ENCODE peak calls at places on chromosome 2, in eight cellular contexts. W is Panc1; E is CD8-positive, alpha-beta T cell; M is activated CD8-positive, alpha-beta T cell treated with anti-CD3 and anti-CD28 coated beads for 36 hours; N is lower lobe of right lung; Z is astrocyte of the spinal cord; D is epithelial cell of esophagus; T is K562. A is an unnamed sample.
A peak's percentile ranks its signal among the peaks of the same experiment; 100 is the strongest.

GRCh38 chr2:62270728-62271127 is 74.8 kb downstream of the B3GNT2 start:
- DNase-seq in W (no peak), Z (peak; percentile 30), N (peak; percentile 59), D (peak; percentile 24), E (peak; percentile 27), M (no peak), T (no peak), A (peak; percentile 14)

GRCh38 chr2:104572856-104573255 is 281.1 kb upstream of the POU3F3 start:
- DNase-seq in Z (no peak), W (no peak), E (no peak), D (no peak), N (no peak), M (no peak), T (no peak), A (no peak)

GRCh38 chr2:239647037-239647436 is 246.2 kb upstream of the HDAC4 start:
- DNase-seq in E (no peak), W (no peak), N (no peak), M (no peak), T (no peak), D (no peak), Z (no peak), A (no peak)

GRCh38 chr2:191311627-191312026 is 66.4 kb downstream of the MYO1B start:
- DNase-seq in M (no peak), D (peak; percentile 92), T (no peak), N (no peak), E (no peak), Z (peak; percentile 66), W (peak; percentile 33), A (peak; percentile 82)

GRCh38 chr2:216081487-216082387 is at the start of the genes PECR and TMEM169:
- DNase-seq in D (peak; percentile 59), T (peak; percentile 89), N (peak; percentile 90), M (peak; percentile 82), E (peak; percentile 83), Z (peak; percentile 60), W (no peak), A (peak; percentile 78)

GRCh38 chr2:40256649-40257048 is 195.2 kb downstream of the SLC8A1 start:
- DNase-seq in E (no peak), D (peak; percentile 48), M (no peak), Z (no peak), N (no peak), W (no peak), T (no peak), A (peak; percentile 31)

GRCh38 chr2:189783451-189783926 is 650 bp downstream of the ORMDL1 start:
- DNase-seq in W (no peak), M (no peak), E (no peak), N (no peak), Z (peak; percentile 58), T (peak; percentile 9), D (no peak), A (no peak)

GRCh38 chr2:47205576-47206141 is 50.6 kb upstream of the STPG4 start:
- DNase-seq in D (no peak), W (no peak), N (no peak), E (no peak), Z (no peak), M (no peak), T (peak; percentile 47), A (peak; percentile 78)

GRCh38 chr2:11582526-11583202 is 48.8 kb downstream of the GREB1 start:
- DNase-seq in T (peak; percentile 60), N (no peak), Z (peak; percentile 17), M (peak; percentile 80), W (peak; percentile 36), D (peak; percentile 59), E (peak; percentile 64), A (peak; percentile 71)

GRCh38 chr2:69385443-69386151 is 1.4 kb downstream of the GFPT1 start:
- DNase-seq in W (no peak), E (no peak), N (no peak), Z (peak; percentile 37), M (no peak), D (peak; percentile 52), T (peak; percentile 22), A (peak; percentile 74)

GRCh38 chr2:36277876-36278523 is 77.6 kb upstream of the CRIM1 start:
- DNase-seq in N (no peak), W (no peak), Z (peak; percentile 5), E (no peak), T (no peak), D (peak; percentile 69), M (no peak), A (no peak)

GRCh38 chr2:167057461-167057860 is 169.2 kb downstream of the XIRP2 start:
- DNase-seq in N (no peak), M (no peak), W (no peak), T (no peak), E (no peak), D (no peak), Z (peak; percentile 34), A (no peak)

GRCh38 chr2:61978522-61978921 is 73.0 kb downstream of the COMMD1 start:
- DNase-seq in M (no peak), D (no peak), T (no peak), Z (no peak), E (no peak), N (no peak), W (no peak), A (no peak)

GRCh38 chr2:171319164-171319810 is 114.5 kb downstream of the METTL8 start:
- DNase-seq in W (no peak), T (no peak), M (peak; percentile 78), D (peak; percentile 73), Z (peak; percentile 25), N (no peak), E (peak; percentile 49), A (peak; percentile 49)

GRCh38 chr2:149825473-149825872 is 237.9 kb upstream of the MMADHC start:
- DNase-seq in N (no peak), E (no peak), D (peak; percentile 73), W (no peak), M (no peak), T (no peak), Z (no peak), A (no peak)

GRCh38 chr2:146701183-146701582 is 1143.6 kb upstream of the ACVR2A start:
- DNase-seq in E (no peak), D (peak; percentile 24), T (no peak), N (no peak), W (no peak), Z (no peak), M (peak; percentile 17), A (no peak)
- TF ChIP-seq CTCF in E (no peak), D (no peak), T (no peak), N (no peak), W (no peak), Z (no peak), M (no peak), A (no peak)

DNA sequence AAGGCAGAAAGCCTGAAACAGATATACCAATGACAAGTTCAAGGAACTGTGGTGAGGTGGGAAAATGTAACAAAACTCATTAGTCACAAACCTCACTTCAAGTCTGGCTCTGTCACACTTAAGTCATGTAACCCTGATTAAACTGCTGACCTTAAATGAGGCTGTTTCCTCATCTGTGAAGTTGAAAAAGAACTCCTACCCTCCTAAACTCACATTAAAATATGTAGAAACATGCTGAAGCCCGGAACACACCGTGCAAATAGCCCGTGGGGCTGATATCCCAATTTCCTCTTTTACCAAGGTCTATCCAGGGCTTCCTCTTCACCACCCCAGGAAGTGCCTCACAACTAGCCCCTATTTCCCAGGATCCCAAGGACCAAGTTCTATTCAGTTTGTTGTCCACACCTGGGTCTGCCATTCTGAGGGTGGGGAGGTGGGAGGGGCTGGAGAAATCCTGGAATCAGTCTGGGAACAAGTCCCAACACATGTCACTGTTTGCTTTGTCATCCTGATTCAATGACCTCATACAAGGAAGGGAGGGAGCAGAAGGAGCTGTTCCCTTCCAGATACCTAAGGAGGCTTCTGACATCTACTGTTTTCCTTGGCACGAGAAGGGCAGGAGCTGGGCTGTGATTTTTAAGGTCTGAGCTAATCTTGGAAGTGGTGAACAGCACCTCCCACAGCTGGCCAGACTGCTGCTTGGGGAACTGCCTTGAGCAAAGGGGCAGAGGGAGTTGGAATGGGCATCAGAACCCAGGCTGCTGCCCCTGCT is 42.3 kb downstream of the SLC4A1AP start:
- DNase-seq in Z (peak; percentile 96), T (no peak), D (peak; percentile 100), N (peak; percentile 65), M (no peak), W (peak; percentile 97), E (no peak), A (peak; percentile 96)
- TF ChIP-seq CTCF in Z (peak; percentile 5), T (no peak), D (no peak), N (no peak), M (no peak), W (no peak), E (no peak), A (no peak)

GRCh38 chr2:18265614-18266013 is 294.8 kb downstream of the RDH14 start:
- DNase-seq in T (no peak), W (no peak), E (no peak), N (no peak), D (no peak), M (no peak), Z (no peak), A (no peak)

GRCh38 chr2:18268400-18268799 is 292.1 kb downstream of the RDH14 start:
- DNase-seq in D (peak; percentile 34), M (no peak), T (no peak), E (no peak), Z (peak; percentile 36), N (no peak), W (no peak), A (peak; percentile 9)

GRCh38 chr2:18267501-18267900 is 293.0 kb downstream of the RDH14 start:
- DNase-seq in M (no peak), Z (no peak), E (no peak), N (no peak), W (no peak), D (no peak), T (no peak), A (peak; percentile 28)

GRCh38 chr2:18262601-18263000 is 297.9 kb downstream of the RDH14 start:
- DNase-seq in Z (no peak), D (no peak), N (no peak), T (no peak), W (no peak), E (no peak), M (no peak), A (no peak)

GRCh38 chr2:18266188-18266587 is 294.3 kb downstream of the RDH14 start:
- DNase-seq in N (no peak), T (peak; percentile 4), M (no peak), Z (no peak), W (no peak), D (no peak), E (no peak), A (no peak)
- TF ChIP-seq CTCF in N (no peak), T (no peak), M (no peak), Z (peak; percentile 29), W (peak; percentile 31), D (peak; percentile 10), E (no peak), A (peak; percentile 8)

GRCh38 chr2:70784320-70784719 is 6.1 kb downstream of the FIGLA start:
- DNase-seq in N (no peak), Z (no peak), E (no peak), M (no peak), T (no peak), D (peak; percentile 16), W (no peak), A (no peak)

GRCh38 chr2:70793450-70793849 is 3.0 kb upstream of the FIGLA start:
- DNase-seq in Z (no peak), T (no peak), E (no peak), M (no peak), W (no peak), N (no peak), D (no peak), A (no peak)

GRCh38 chr2:70785137-70785911 is 5.1 kb downstream of the FIGLA start:
- DNase-seq in W (no peak), N (no peak), E (peak; percentile 51), T (peak; percentile 75), Z (no peak), D (peak; percentile 59), M (peak; percentile 78), A (no peak)

GRCh38 chr2:70790079-70790963 is at the start of gene FIGLA:
- DNase-seq in N (no peak), E (no peak), Z (no peak), T (no peak), W (no peak), M (peak; percentile 5), D (no peak), A (peak; percentile 8)

GRCh38 chr2:70789304-70790078 is 952 bp downstream of the FIGLA start:
- DNase-seq in T (peak; percentile 68), M (peak; percentile 87), D (peak; percentile 65), E (peak; percentile 73), N (peak; percentile 67), Z (peak; percentile 36), W (no peak), A (peak; percentile 64)
- TF ChIP-seq CTCF in T (peak; percentile 87), M (peak; percentile 83), D (peak; percentile 66), E (peak; percentile 54), N (peak; percentile 59), Z (peak; percentile 63), W (peak; percentile 87), A (peak; percentile 65)

A was measured in foreskin fibroblast.